ENCODE peak calls at places on chromosomes 7 and 10, in nine cellular contexts. U, W, D, Z, R, V, X, P and E are unnamed samples.

GRCh38 chr10:89470628-89471027 is 56.3 kb downstream of the IFIT5 start:
- DNase-seq in U (no peak), W (no peak), D (peak), Z (no peak), R (no peak), V (no peak), X (no peak), P (no peak), E (no peak)

GRCh38 chr7:5222861-5223411 is 32.9 kb downstream of the WIPI2 start:
- DNase-seq in U (no peak), W (no peak), D (no peak), Z (no peak), R (no peak), V (no peak), X (peak), P (no peak), E (no peak)

GRCh38 chr7:43536773-43537172 is 46.1 kb upstream of the STK17A start:
- DNase-seq in U (no peak), W (no peak), D (no peak), Z (no peak), R (no peak), V (no peak), X (no peak), P (no peak), E (no peak)

GRCh38 chr7:70585071-70585470 is 546.9 kb upstream of the GALNT17 start:
- DNase-seq in U (no peak), W (no peak), D (no peak), Z (no peak), R (no peak), V (no peak), X (no peak), P (no peak), E (no peak)

GRCh38 chr7:119270045-119270464 is 1002.9 kb upstream of the KCND2 start:
- DNase-seq in U (peak), W (peak), D (peak), Z (peak), R (peak), V (no peak), X (peak), P (no peak), E (peak)

GRCh38 chr7:155520114-155520513 is 26.2 kb downstream of the CNPY1 start:
- DNase-seq in U (no peak), W (no peak), D (no peak), Z (no peak), R (no peak), V (no peak), X (no peak), P (no peak), E (no peak)

GRCh38 chr10:99296605-99297004 is 32.6 kb upstream of the CNNM1 start:
- DNase-seq in U (no peak), W (no peak), D (no peak), Z (no peak), R (no peak), V (no peak), X (peak), P (no peak), E (no peak)

GRCh38 chr10:118870467-118871243 is 115.9 kb upstream of the CACUL1 start:
- DNase-seq in U (peak), W (no peak), D (peak), Z (no peak), R (peak), V (peak), X (no peak), P (no peak), E (peak)

GRCh38 chr10:79380918-79381775 is 33.9 kb downstream of the PPIF start:
- DNase-seq in U (no peak), W (peak), D (no peak), Z (no peak), R (no peak), V (peak), X (peak), P (peak), E (peak)

GRCh38 chr10:1739751-1740150 is 2.4 kb upstream of the ADARB2 start:
- DNase-seq in U (no peak), W (no peak), D (no peak), Z (no peak), R (no peak), V (no peak), X (no peak), P (no peak), E (no peak)

GRCh38 chr10:13775786-13776780 is 189.3 kb downstream of the PRPF18 start:
- DNase-seq in U (no peak), W (no peak), D (peak), Z (no peak), R (no peak), V (no peak), X (no peak), P (no peak), E (no peak)

GRCh38 chr7:150951521-150951920 is 26.6 kb downstream of the KCNH2 start:
- DNase-seq in U (no peak), W (no peak), D (no peak), Z (no peak), R (no peak), V (no peak), X (peak), P (no peak), E (no peak)

GRCh38 chr7:129950191-129950940 is 2.4 kb downstream of the UBE2H start:
- DNase-seq in U (no peak), W (no peak), D (no peak), Z (no peak), R (no peak), V (no peak), X (no peak), P (no peak), E (peak)

GRCh38 chr7:123209786-123210185 is 10.0 kb upstream of the SLC13A1 start:
- DNase-seq in U (no peak), W (peak), D (no peak), Z (no peak), R (peak), V (no peak), X (no peak), P (no peak), E (no peak)

GRCh38 chr7:123204206-123204835 is 4.6 kb upstream of the SLC13A1 start:
- DNase-seq in U (no peak), W (no peak), D (no peak), Z (no peak), R (no peak), V (no peak), X (no peak), P (no peak), E (no peak)

GRCh38 chr7:123210986-123211385 is 11.2 kb upstream of the SLC13A1 start:
- DNase-seq in U (no peak), W (no peak), D (no peak), Z (no peak), R (no peak), V (no peak), X (no peak), P (no peak), E (no peak)

GRCh38 chr7:123211545-123211944 is 11.8 kb upstream of the SLC13A1 start:
- DNase-seq in U (no peak), W (no peak), D (no peak), Z (no peak), R (no peak), V (no peak), X (no peak), P (no peak), E (no peak)

DNA sequence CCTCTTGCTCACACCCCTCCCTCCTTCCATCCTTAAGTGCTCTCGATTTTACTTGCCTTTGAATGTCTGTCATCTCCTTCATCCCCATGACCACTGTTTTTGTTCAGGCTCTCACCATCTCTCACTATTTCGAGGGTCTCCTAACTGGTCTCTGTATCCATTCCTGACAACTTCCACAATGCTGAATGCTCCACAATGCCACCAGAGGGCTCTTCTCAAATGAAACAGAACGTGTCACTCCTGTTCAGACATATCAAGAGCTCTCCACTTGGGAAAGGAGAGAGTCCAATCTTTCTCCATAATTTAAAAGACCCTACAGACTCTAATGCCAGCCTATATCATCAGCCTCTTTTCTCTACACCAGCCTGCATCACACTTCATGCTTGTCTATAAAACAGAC is 9.0 kb upstream of the SLC13A1 start:
- DNase-seq in U (peak), W (no peak), D (no peak), Z (peak), R (peak), V (no peak), X (no peak), P (no peak), E (no peak)
- TF ChIP-seq CTCF in U (no peak), W (peak), D (no peak), Z (peak), R (peak), V (peak), X (peak), P (no peak), E (peak)

GRCh38 chr10:132005147-132005546 is 23.4 kb upstream of the BNIP3 start:
- DNase-seq in U (no peak), W (no peak), D (no peak), Z (no peak), R (no peak), V (no peak), X (no peak), P (no peak), E (no peak)
- TF ChIP-seq POLR2A in U (no peak), W (no peak), D (no peak), Z (no peak), R (no peak), V (no peak), X (no peak), P (no peak), E (no peak)

DNA sequence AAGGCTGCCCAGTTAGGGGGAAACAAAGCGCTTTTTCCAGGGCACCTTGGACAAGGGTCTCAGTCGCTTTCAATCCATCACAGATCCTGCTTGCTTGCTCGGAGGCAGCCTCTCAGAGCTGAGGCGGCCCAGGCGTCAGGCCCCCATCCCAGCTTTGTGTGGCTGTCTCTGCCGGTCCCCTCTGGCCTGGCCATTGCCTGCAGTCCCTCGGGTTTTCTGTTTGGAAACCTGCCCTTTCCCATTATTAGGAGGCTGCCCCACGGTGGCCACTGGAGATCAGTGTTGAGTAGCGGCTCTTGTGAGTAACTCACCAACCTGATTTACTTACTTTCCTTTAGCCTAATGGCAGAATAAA is 216.1 kb downstream of the GLRX3 start:
- DNase-seq in U (no peak), W (no peak), D (no peak), Z (no peak), R (no peak), V (no peak), X (no peak), P (no peak), E (no peak)
- TF ChIP-seq CTCF in U (no peak), W (no peak), D (no peak), Z (no peak), R (no peak), V (no peak), X (no peak), P (no peak), E (no peak)

GRCh38 chr10:91514684-91515253 is 104.6 kb downstream of the HECTD2 start:
- DNase-seq in U (no peak), W (no peak), D (peak), Z (no peak), R (no peak), V (no peak), X (no peak), P (no peak), E (no peak)

GRCh38 chr10:91514025-91514424 is 103.9 kb downstream of the HECTD2 start:
- DNase-seq in U (no peak), W (no peak), D (peak), Z (no peak), R (no peak), V (no peak), X (no peak), P (no peak), E (no peak)

GRCh38 chr10:91519899-91520514 is 109.9 kb downstream of the HECTD2 start:
- DNase-seq in U (no peak), W (no peak), D (no peak), Z (no peak), R (no peak), V (no peak), X (no peak), P (peak), E (no peak)

GRCh38 chr10:91520657-91521056 is 110.5 kb downstream of the HECTD2 start:
- DNase-seq in U (no peak), W (no peak), D (no peak), Z (no peak), R (no peak), V (peak), X (no peak), P (no peak), E (no peak)

DNA sequence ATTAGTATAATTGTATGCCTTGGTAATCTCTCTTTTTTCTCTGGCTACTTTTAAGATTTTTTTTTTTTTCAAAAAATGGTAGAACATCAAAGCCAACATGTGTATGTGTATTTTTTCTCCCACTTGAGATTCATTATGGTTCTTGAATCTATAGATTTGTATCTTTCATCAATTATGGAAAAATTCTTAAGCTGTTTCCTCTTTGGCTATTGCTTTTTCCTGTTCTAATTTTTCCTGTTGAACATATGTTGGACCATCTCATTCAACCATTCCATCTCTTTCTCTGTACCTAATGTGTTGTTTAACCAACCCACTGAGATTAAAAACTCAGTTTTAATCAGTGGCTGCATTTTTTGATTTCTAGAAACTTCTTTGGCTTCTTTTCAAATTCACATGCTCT is 107.2 kb downstream of the HECTD2 start:
- DNase-seq in U (no peak), W (no peak), D (no peak), Z (no peak), R (no peak), V (no peak), X (no peak), P (no peak), E (no peak)
- TF ChIP-seq POLR2A in U (no peak), W (no peak), D (no peak), Z (no peak), R (no peak), V (no peak), X (no peak), P (no peak), E (no peak)

GRCh38 chr7:30353932-30354607 is 69.7 kb downstream of the ZNRF2 start:
- DNase-seq in U (no peak), W (no peak), D (no peak), Z (no peak), R (no peak), V (no peak), X (no peak), P (no peak), E (no peak)

GRCh38 chr7:30353532-30353931 is 69.1 kb downstream of the ZNRF2 start:
- DNase-seq in U (no peak), W (no peak), D (no peak), Z (no peak), R (no peak), V (no peak), X (no peak), P (no peak), E (no peak)

GRCh38 chr7:30351274-30351673 is 66.9 kb downstream of the ZNRF2 start:
- DNase-seq in U (no peak), W (no peak), D (no peak), Z (no peak), R (no peak), V (no peak), X (no peak), P (no peak), E (no peak)

GRCh38 chr7:30351724-30352123 is 67.3 kb downstream of the ZNRF2 start:
- DNase-seq in U (no peak), W (no peak), D (no peak), Z (no peak), R (no peak), V (no peak), X (no peak), P (no peak), E (no peak)

DNA sequence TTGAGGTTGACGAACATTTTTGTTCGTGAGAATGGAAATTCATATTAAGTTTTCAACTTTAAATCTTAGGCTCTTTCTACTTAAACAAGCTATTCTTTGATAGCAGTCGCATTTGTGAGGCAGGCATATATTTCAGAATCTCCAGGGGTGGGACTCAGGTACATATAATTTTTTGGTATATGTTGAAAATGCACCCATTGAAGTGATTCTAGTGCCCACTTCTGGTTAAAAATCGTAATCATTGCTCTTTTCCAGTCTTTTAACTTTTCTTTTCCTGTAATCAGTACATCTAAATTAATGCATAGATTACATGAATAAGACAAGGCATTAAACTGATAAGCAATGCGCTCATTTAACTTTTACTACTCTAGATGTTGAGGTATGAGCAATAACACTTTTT is 67.8 kb downstream of the ZNRF2 start:
- DNase-seq in U (no peak), W (no peak), D (no peak), Z (no peak), R (no peak), V (no peak), X (no peak), P (no peak), E (no peak)
- TF ChIP-seq CTCF in U (no peak), W (no peak), D (no peak), Z (peak), R (no peak), V (no peak), X (no peak), P (no peak), E (no peak)

GRCh38 chr10:58335306-58336005 is 650 bp downstream of the UBE2D1 start:
- DNase-seq in U (peak), W (peak), D (peak), Z (peak), R (peak), V (peak), X (peak), P (peak), E (peak)
- TF ChIP-seq POLR2A in U (no peak), W (no peak), D (no peak), Z (no peak), R (no peak), V (no peak), X (no peak), P (no peak), E (no peak)

GRCh38 chr7:101126651-101127459 is at the start of gene SERPINE1:
- DNase-seq in U (peak), W (peak), D (peak), Z (peak), R (peak), V (peak), X (peak), P (peak), E (peak)
- TF ChIP-seq CTCF in U (peak), W (no peak), D (peak), Z (no peak), R (peak), V (peak), X (peak), P (no peak), E (peak)

GRCh38 chr10:114043532-114044250 is at the start of gene ADRB1:
- DNase-seq in U (peak), W (peak), D (peak), Z (peak), R (peak), V (peak), X (peak), P (peak), E (peak)
- TF ChIP-seq POLR2A in U (peak), W (peak), D (no peak), Z (no peak), R (no peak), V (peak), X (no peak), P (peak), E (peak)

GRCh38 chr7:156827587-156828203 is 65.3 kb downstream of the LMBR1 start:
- DNase-seq in U (peak), W (no peak), D (peak), Z (peak), R (no peak), V (no peak), X (no peak), P (no peak), E (no peak)
- TF ChIP-seq CTCF in U (peak), W (peak), D (peak), Z (peak), R (peak), V (peak), X (peak), P (no peak), E (peak)

DNA sequence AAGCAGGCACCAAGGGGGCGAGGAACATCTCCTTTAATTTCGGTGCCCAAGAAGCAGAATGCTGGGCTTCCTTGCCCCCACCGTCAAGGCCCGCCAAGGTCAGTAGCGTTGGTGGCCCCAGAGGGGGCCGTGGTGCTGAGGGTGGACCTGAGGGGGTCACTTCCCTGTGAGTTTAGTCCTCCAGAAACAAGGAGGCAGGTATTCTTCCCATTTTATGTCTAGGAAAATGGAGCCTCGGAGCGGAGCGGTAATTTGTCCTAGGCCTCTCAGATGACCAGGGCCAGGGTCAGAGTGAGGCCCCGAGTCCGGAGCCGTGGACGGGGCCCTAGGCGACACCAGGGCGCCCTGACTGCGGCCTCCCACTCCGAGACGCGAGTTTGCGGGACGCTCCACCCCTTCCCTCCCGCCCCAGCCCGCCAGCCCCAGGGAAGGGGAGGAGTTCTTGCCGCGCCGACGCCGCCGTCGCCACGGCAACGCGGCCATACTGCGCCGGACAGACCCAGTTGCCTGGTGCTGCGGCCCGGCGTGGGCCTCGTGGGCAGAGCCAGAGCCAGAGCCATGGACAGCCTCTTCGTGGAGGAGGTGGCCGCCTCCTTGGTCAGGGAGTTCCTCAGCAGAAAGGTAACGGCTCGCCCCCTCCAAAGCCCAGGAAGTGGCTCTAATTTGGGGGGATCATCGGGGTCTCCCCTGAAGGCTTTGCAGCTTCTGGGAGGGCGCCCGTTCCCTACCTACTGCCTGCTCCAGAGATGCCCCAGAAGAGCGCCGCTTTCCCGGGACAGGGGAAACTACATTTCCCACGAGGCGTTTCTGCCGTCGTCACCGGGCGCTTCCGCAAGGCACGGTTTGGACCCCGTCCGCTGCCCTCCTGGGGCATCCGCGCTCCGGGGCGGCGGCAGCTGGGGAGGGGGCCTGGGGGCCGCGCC is at the start of gene MINDY4:
- DNase-seq in U (peak), W (peak), D (peak), Z (peak), R (no peak), V (peak), X (peak), P (peak), E (peak)
- TF ChIP-seq POLR2A in U (peak), W (peak), D (no peak), Z (no peak), R (no peak), V (no peak), X (peak), P (no peak), E (peak)